ENCODE peak calls at places on chromosomes 3 and 15, in five cellular contexts. One of them, this sample, is unnamed.

GRCh38 chr3:122626515-122627180 is 49.2 kb downstream of the PARP15 start:
- DNase-seq in Caki2: no peak
- DNase-seq in lower leg skin: no peak
- DNase-seq in type B pancreatic cell: no peak
- DNase-seq in activated CD4-positive, CD25-positive, alpha-beta regulatory T cell treated with anti-CD3 and anti-CD28 coated beads, Interleukin-2, amount 50 U/mL, for 72 hours: no peak
- DNase-seq in this sample: no peak

GRCh38 chr3:23086831-23087230 is 116.3 kb upstream of the UBE2E2 start:
- DNase-seq in Caki2: no peak
- DNase-seq in lower leg skin: no peak
- DNase-seq in type B pancreatic cell: no peak
- DNase-seq in activated CD4-positive, CD25-positive, alpha-beta regulatory T cell treated with anti-CD3 and anti-CD28 coated beads, Interleukin-2, amount 50 U/mL, for 72 hours: no peak
- DNase-seq in this sample: no peak

GRCh38 chr3:136078421-136079364 is 113.2 kb downstream of the PPP2R3A start:
- DNase-seq in Caki2: peak; percentile 20
- DNase-seq in lower leg skin: no peak
- DNase-seq in type B pancreatic cell: no peak
- DNase-seq in activated CD4-positive, CD25-positive, alpha-beta regulatory T cell treated with anti-CD3 and anti-CD28 coated beads, Interleukin-2, amount 50 U/mL, for 72 hours: no peak
- DNase-seq in this sample: no peak

GRCh38 chr3:5122741-5123706 is 932 bp downstream of the ARL8B start:
- DNase-seq in Caki2: peak; percentile 11
- DNase-seq in lower leg skin: peak; percentile 58
- DNase-seq in type B pancreatic cell: no peak
- DNase-seq in activated CD4-positive, CD25-positive, alpha-beta regulatory T cell treated with anti-CD3 and anti-CD28 coated beads, Interleukin-2, amount 50 U/mL, for 72 hours: no peak
- DNase-seq in this sample: no peak

GRCh38 chr3:13347390-13347966 is 72.6 kb downstream of the NUP210 start:
- DNase-seq in Caki2: no peak
- DNase-seq in lower leg skin: no peak
- DNase-seq in type B pancreatic cell: no peak
- DNase-seq in activated CD4-positive, CD25-positive, alpha-beta regulatory T cell treated with anti-CD3 and anti-CD28 coated beads, Interleukin-2, amount 50 U/mL, for 72 hours: no peak
- DNase-seq in this sample: no peak

GRCh38 chr3:133941390-133941789 is 45.7 kb upstream of the RAB6B start:
- DNase-seq in Caki2: no peak
- DNase-seq in lower leg skin: no peak
- DNase-seq in type B pancreatic cell: no peak
- DNase-seq in activated CD4-positive, CD25-positive, alpha-beta regulatory T cell treated with anti-CD3 and anti-CD28 coated beads, Interleukin-2, amount 50 U/mL, for 72 hours: no peak
- DNase-seq in this sample: no peak

GRCh38 chr15:60548101-60548500 is 69.2 kb upstream of the ICE2 start:
- DNase-seq in Caki2: no peak
- DNase-seq in lower leg skin: no peak
- DNase-seq in type B pancreatic cell: no peak
- DNase-seq in activated CD4-positive, CD25-positive, alpha-beta regulatory T cell treated with anti-CD3 and anti-CD28 coated beads, Interleukin-2, amount 50 U/mL, for 72 hours: no peak
- DNase-seq in this sample: no peak

GRCh38 chr3:38644016-38644661 is 5.3 kb downstream of the SCN5A start:
- DNase-seq in Caki2: no peak
- DNase-seq in lower leg skin: no peak
- DNase-seq in type B pancreatic cell: peak; percentile 44
- DNase-seq in activated CD4-positive, CD25-positive, alpha-beta regulatory T cell treated with anti-CD3 and anti-CD28 coated beads, Interleukin-2, amount 50 U/mL, for 72 hours: peak; percentile 17
- DNase-seq in this sample: no peak

GRCh38 chr15:65336767-65337435 is 32.4 kb downstream of the RNU5B-1 start:
- DNase-seq in Caki2: no peak
- DNase-seq in lower leg skin: no peak
- DNase-seq in type B pancreatic cell: no peak
- DNase-seq in activated CD4-positive, CD25-positive, alpha-beta regulatory T cell treated with anti-CD3 and anti-CD28 coated beads, Interleukin-2, amount 50 U/mL, for 72 hours: no peak
- DNase-seq in this sample: no peak

GRCh38 chr3:56107157-56107556 is 361.1 kb downstream of the ERC2 start:
- DNase-seq in Caki2: no peak
- DNase-seq in lower leg skin: no peak
- DNase-seq in type B pancreatic cell: no peak
- DNase-seq in activated CD4-positive, CD25-positive, alpha-beta regulatory T cell treated with anti-CD3 and anti-CD28 coated beads, Interleukin-2, amount 50 U/mL, for 72 hours: no peak
- DNase-seq in this sample: no peak

GRCh38 chr3:127035672-127036071 is 52.8 kb downstream of the PLXNA1 start:
- DNase-seq in Caki2: peak; percentile 79
- DNase-seq in lower leg skin: peak; percentile 52
- DNase-seq in type B pancreatic cell: no peak
- DNase-seq in activated CD4-positive, CD25-positive, alpha-beta regulatory T cell treated with anti-CD3 and anti-CD28 coated beads, Interleukin-2, amount 50 U/mL, for 72 hours: no peak
- DNase-seq in this sample: peak; percentile 26

GRCh38 chr3:11610044-11610671 is 33.6 kb downstream of the VGLL4 start:
- DNase-seq in Caki2: no peak
- DNase-seq in lower leg skin: no peak
- DNase-seq in type B pancreatic cell: no peak
- DNase-seq in activated CD4-positive, CD25-positive, alpha-beta regulatory T cell treated with anti-CD3 and anti-CD28 coated beads, Interleukin-2, amount 50 U/mL, for 72 hours: no peak
- DNase-seq in this sample: no peak

This sample was measured in GM04503.